ENCODE peak calls at places on chromosomes 2 and 18, in six cellular contexts. One of them, this sample, is unnamed.
A peak's percentile ranks its signal among the peaks of the same experiment; 100 is the strongest.

GRCh38 chr2:162217596-162217995 is 25.6 kb downstream of the FAP start:
- ATAC-seq in upper lobe of left lung: no peak
- ATAC-seq in GM12878: no peak
- ATAC-seq in HepG2: no peak
- ATAC-seq in K562: no peak
- ATAC-seq in A549: no peak
- ATAC-seq in this sample: peak; percentile 31

GRCh38 chr2:48445091-48445725 is 84.7 kb upstream of the STON1 start:
- ATAC-seq in GM12878: no peak
- ATAC-seq in HepG2: no peak
- ATAC-seq in K562: no peak
- ATAC-seq in upper lobe of left lung: no peak
- ATAC-seq in A549: no peak
- ATAC-seq in this sample: no peak

GRCh38 chr2:152513029-152513428 is 178.1 kb downstream of the FMNL2 start:
- ATAC-seq in A549: no peak
- ATAC-seq in K562: no peak
- ATAC-seq in GM12878: peak; percentile 58
- ATAC-seq in HepG2: no peak
- ATAC-seq in upper lobe of left lung: no peak
- ATAC-seq in this sample: no peak

GRCh38 chr2:206968139-206969086 is 29.1 kb downstream of the CPO start:
- ATAC-seq in HepG2: no peak
- ATAC-seq in upper lobe of left lung: peak; percentile 27
- ATAC-seq in A549: no peak
- ATAC-seq in GM12878: peak; percentile 44
- ATAC-seq in K562: no peak
- ATAC-seq in this sample: peak; percentile 25

GRCh38 chr18:3910507-3910906 is 460.5 kb downstream of the TGIF1 start:
- ATAC-seq in HepG2: no peak
- ATAC-seq in upper lobe of left lung: peak; percentile 26
- ATAC-seq in GM12878: no peak
- ATAC-seq in A549: no peak
- ATAC-seq in K562: no peak
- ATAC-seq in this sample: peak; percentile 36

GRCh38 chr2:222322241-222322640 is 23.4 kb upstream of the PAX3 start:
- ATAC-seq in HepG2: no peak
- ATAC-seq in A549: no peak
- ATAC-seq in GM12878: peak; percentile 14
- ATAC-seq in K562: no peak
- ATAC-seq in upper lobe of left lung: no peak
- ATAC-seq in this sample: no peak

GRCh38 chr2:168884990-168885389 is 5.2 kb downstream of the SPC25 start:
- ATAC-seq in K562: peak; percentile 22
- ATAC-seq in A549: no peak
- ATAC-seq in HepG2: no peak
- ATAC-seq in GM12878: no peak
- ATAC-seq in upper lobe of left lung: no peak
- ATAC-seq in this sample: no peak

GRCh38 chr2:182767578-182767977 is 51.5 kb downstream of the DNAJC10 start:
- ATAC-seq in upper lobe of left lung: no peak
- ATAC-seq in K562: peak; percentile 92
- ATAC-seq in A549: peak; percentile 92
- ATAC-seq in HepG2: peak; percentile 94
- ATAC-seq in GM12878: peak; percentile 63
- ATAC-seq in this sample: no peak

GRCh38 chr2:157940024-157940423 is 63.9 kb upstream of the ACVR1 start:
- ATAC-seq in HepG2: no peak
- ATAC-seq in GM12878: no peak
- ATAC-seq in K562: no peak
- ATAC-seq in A549: no peak
- ATAC-seq in upper lobe of left lung: no peak
- ATAC-seq in this sample: no peak

GRCh38 chr18:57775937-57776336 is 27.2 kb downstream of the ATP8B1 start:
- ATAC-seq in A549: no peak
- ATAC-seq in K562: no peak
- ATAC-seq in HepG2: no peak
- ATAC-seq in GM12878: no peak
- ATAC-seq in upper lobe of left lung: no peak
- ATAC-seq in this sample: no peak

GRCh38 chr2:134245340-134245984 is 8.4 kb upstream of the MGAT5 start:
- ATAC-seq in K562: peak; percentile 89
- ATAC-seq in GM12878: peak; percentile 65
- ATAC-seq in HepG2: peak; percentile 63
- ATAC-seq in A549: peak; percentile 86
- ATAC-seq in upper lobe of left lung: peak; percentile 88
- ATAC-seq in this sample: peak; percentile 68

GRCh38 chr2:241561811-241562210 is 3.3 kb downstream of the BOK start:
- ATAC-seq in GM12878: no peak
- ATAC-seq in upper lobe of left lung: peak; percentile 78
- ATAC-seq in HepG2: no peak
- ATAC-seq in K562: no peak
- ATAC-seq in A549: no peak
- ATAC-seq in this sample: peak; percentile 76

GRCh38 chr18:72089432-72089831 is 454.7 kb downstream of the CBLN2 start:
- ATAC-seq in GM12878: no peak
- ATAC-seq in K562: no peak
- ATAC-seq in A549: no peak
- ATAC-seq in upper lobe of left lung: no peak
- ATAC-seq in HepG2: no peak
- ATAC-seq in this sample: no peak

GRCh38 chr2:228869601-228870264 is 401.4 kb downstream of the PID1 start:
- ATAC-seq in HepG2: no peak
- ATAC-seq in upper lobe of left lung: no peak
- ATAC-seq in K562: no peak
- ATAC-seq in A549: no peak
- ATAC-seq in GM12878: no peak
- ATAC-seq in this sample: no peak

GRCh38 chr2:31327505-31327904 is 87.0 kb downstream of the XDH start:
- ATAC-seq in K562: no peak
- ATAC-seq in upper lobe of left lung: no peak
- ATAC-seq in GM12878: no peak
- ATAC-seq in A549: no peak
- ATAC-seq in HepG2: no peak
- ATAC-seq in this sample: no peak

GRCh38 chr18:58900015-58900649 is 35.5 kb downstream of the ZNF532 start:
- ATAC-seq in HepG2: no peak
- ATAC-seq in A549: no peak
- ATAC-seq in upper lobe of left lung: no peak
- ATAC-seq in GM12878: no peak
- ATAC-seq in K562: no peak
- ATAC-seq in this sample: no peak

GRCh38 chr2:37569131-37569530 is 102.3 kb downstream of the CDC42EP3 start:
- ATAC-seq in K562: no peak
- ATAC-seq in HepG2: no peak
- ATAC-seq in upper lobe of left lung: no peak
- ATAC-seq in A549: no peak
- ATAC-seq in GM12878: no peak
- ATAC-seq in this sample: no peak

GRCh38 chr2:109049022-109049421 is 60.0 kb upstream of the EDAR start:
- ATAC-seq in GM12878: no peak
- ATAC-seq in upper lobe of left lung: no peak
- ATAC-seq in K562: no peak
- ATAC-seq in HepG2: no peak
- ATAC-seq in A549: no peak
- ATAC-seq in this sample: no peak

GRCh38 chr2:53654364-53654763 is 113.2 kb upstream of the CHAC2 start:
- ATAC-seq in HepG2: no peak
- ATAC-seq in GM12878: no peak
- ATAC-seq in upper lobe of left lung: no peak
- ATAC-seq in K562: no peak
- ATAC-seq in A549: no peak
- ATAC-seq in this sample: peak; percentile 39

GRCh38 chr18:22943847-22944246 is 10.7 kb downstream of the RBBP8 start:
- ATAC-seq in A549: no peak
- ATAC-seq in GM12878: no peak
- ATAC-seq in upper lobe of left lung: no peak
- ATAC-seq in K562: no peak
- ATAC-seq in HepG2: no peak
- ATAC-seq in this sample: no peak

GRCh38 chr2:83067947-83068346 is 1391.1 kb downstream of the SUCLG1 start:
- ATAC-seq in upper lobe of left lung: no peak
- ATAC-seq in GM12878: no peak
- ATAC-seq in K562: no peak
- ATAC-seq in A549: no peak
- ATAC-seq in HepG2: peak; percentile 95
- ATAC-seq in this sample: no peak

GRCh38 chr2:148814853-148815419 is 60.1 kb upstream of the KIF5C start:
- ATAC-seq in K562: no peak
- ATAC-seq in A549: no peak
- ATAC-seq in upper lobe of left lung: no peak
- ATAC-seq in GM12878: peak; percentile 4
- ATAC-seq in HepG2: no peak
- ATAC-seq in this sample: no peak

GRCh38 chr2:72695676-72696075 is 130.2 kb downstream of the EXOC6B start:
- ATAC-seq in K562: peak; percentile 74
- ATAC-seq in GM12878: no peak
- ATAC-seq in A549: no peak
- ATAC-seq in upper lobe of left lung: no peak
- ATAC-seq in HepG2: no peak
- ATAC-seq in this sample: no peak

GRCh38 chr2:200777275-200777674 is 34.4 kb upstream of the BZW1 start:
- ATAC-seq in K562: no peak
- ATAC-seq in HepG2: peak; percentile 87
- ATAC-seq in GM12878: no peak
- ATAC-seq in upper lobe of left lung: no peak
- ATAC-seq in A549: peak; percentile 87
- ATAC-seq in this sample: no peak

GRCh38 chr2:113103958-113104627 is 23.3 kb upstream of the IL1RN start:
- ATAC-seq in upper lobe of left lung: no peak
- ATAC-seq in A549: no peak
- ATAC-seq in K562: no peak
- ATAC-seq in HepG2: no peak
- ATAC-seq in GM12878: no peak
- ATAC-seq in this sample: no peak

GRCh38 chr2:72129676-72130340 is 17.9 kb downstream of the CYP26B1 start:
- ATAC-seq in HepG2: no peak
- ATAC-seq in GM12878: no peak
- ATAC-seq in upper lobe of left lung: no peak
- ATAC-seq in K562: no peak
- ATAC-seq in A549: no peak
- ATAC-seq in this sample: no peak

GRCh38 chr2:150357770-150358467 is 129.5 kb downstream of the RND3 start:
- ATAC-seq in A549: no peak
- ATAC-seq in HepG2: peak; percentile 62
- ATAC-seq in GM12878: peak; percentile 94
- ATAC-seq in upper lobe of left lung: peak; percentile 17
- ATAC-seq in K562: no peak
- ATAC-seq in this sample: peak; percentile 31

GRCh38 chr2:24049485-24050021 is at the start of gene FKBP1B:
- ATAC-seq in GM12878: peak; percentile 26
- ATAC-seq in upper lobe of left lung: peak; percentile 75
- ATAC-seq in A549: peak; percentile 36
- ATAC-seq in K562: peak; percentile 63
- ATAC-seq in HepG2: peak; percentile 41
- ATAC-seq in this sample: peak; percentile 32
- TF ChIP-seq POLR2A in GM12878: peak; percentile 49
- TF ChIP-seq POLR2A in upper lobe of left lung: peak; percentile 67
- TF ChIP-seq POLR2A in A549: peak; percentile 50
- TF ChIP-seq POLR2A in K562: peak; percentile 41
- TF ChIP-seq POLR2A in HepG2: peak; percentile 89
- TF ChIP-seq POLR2A in this sample: no peak

GRCh38 chr2:158967114-158967730 is 1.2 kb upstream of the TANC1 start:
- ATAC-seq in GM12878: no peak
- ATAC-seq in A549: peak; percentile 4
- ATAC-seq in upper lobe of left lung: no peak
- ATAC-seq in K562: no peak
- ATAC-seq in HepG2: no peak
- ATAC-seq in this sample: no peak

GRCh38 chr2:158967731-158968395 is 577 bp upstream of the TANC1 start:
- ATAC-seq in K562: peak; percentile 29
- ATAC-seq in HepG2: peak; percentile 69
- ATAC-seq in A549: peak; percentile 69
- ATAC-seq in GM12878: peak; percentile 48
- ATAC-seq in upper lobe of left lung: peak; percentile 63
- ATAC-seq in this sample: peak; percentile 47

GRCh38 chr2:158969162-158969716 is 799 bp downstream of the TANC1 start:
- ATAC-seq in A549: peak; percentile 16
- ATAC-seq in K562: no peak
- ATAC-seq in HepG2: peak; percentile 18
- ATAC-seq in upper lobe of left lung: peak; percentile 9
- ATAC-seq in GM12878: peak; percentile 21
- ATAC-seq in this sample: peak; percentile 14

GRCh38 chr2:158969717-158970521 is 1.5 kb downstream of the TANC1 start:
- ATAC-seq in upper lobe of left lung: peak; percentile 17
- ATAC-seq in A549: peak; percentile 37
- ATAC-seq in K562: no peak
- ATAC-seq in GM12878: no peak
- ATAC-seq in HepG2: peak; percentile 46
- ATAC-seq in this sample: peak; percentile 16

DNA sequence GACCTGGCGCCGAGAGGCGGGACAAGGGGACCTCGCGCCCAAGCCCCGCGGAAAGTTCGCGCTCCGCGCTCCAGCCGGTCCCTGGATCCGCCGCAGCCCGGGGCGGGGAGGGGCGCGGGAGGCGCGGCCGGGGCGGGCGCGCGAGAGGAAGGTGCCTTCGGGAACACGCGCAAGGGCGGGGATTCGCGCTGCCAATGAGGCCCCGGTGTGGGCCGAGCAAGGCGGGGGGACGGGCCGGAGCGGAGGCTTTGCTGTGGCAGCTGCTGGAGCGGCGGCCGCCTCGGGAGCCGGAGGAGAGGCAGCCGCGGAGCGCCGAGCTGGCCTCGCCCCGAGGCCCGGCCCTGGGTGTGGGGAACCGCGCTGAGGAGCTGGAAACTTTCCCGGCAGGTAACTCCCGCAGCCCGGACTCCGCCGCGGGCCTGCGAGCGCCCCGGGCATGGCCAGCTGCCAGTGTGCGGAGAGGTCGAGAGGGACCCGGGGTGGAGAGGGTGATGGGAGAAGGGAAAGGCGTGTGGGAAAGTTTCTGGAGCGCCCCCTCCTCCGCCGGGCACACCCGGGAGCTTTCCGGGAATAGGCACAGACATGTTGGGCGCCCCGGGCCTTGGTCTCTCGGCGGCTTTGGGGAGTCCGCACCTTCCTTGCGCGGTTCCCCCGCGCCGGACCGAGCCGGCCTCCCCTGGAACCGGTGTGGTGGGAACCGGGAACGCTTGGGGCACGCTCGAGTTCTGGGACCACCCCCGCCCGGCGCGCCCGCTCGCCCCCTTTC is at the start of gene TANC1:
- ATAC-seq in A549: peak; percentile 87
- ATAC-seq in K562: peak; percentile 95
- ATAC-seq in upper lobe of left lung: peak; percentile 96
- ATAC-seq in HepG2: peak; percentile 93
- ATAC-seq in GM12878: peak; percentile 97
- ATAC-seq in this sample: peak; percentile 95
- TF ChIP-seq EP300 in A549: no peak
- TF ChIP-seq EP300 in K562: no peak
- TF ChIP-seq EP300 in upper lobe of left lung: no peak
- TF ChIP-seq EP300 in HepG2: no peak
- TF ChIP-seq EP300 in GM12878: no peak
- TF ChIP-seq EP300 in this sample: no peak

GRCh38 chr2:217703102-217703501 is 299.7 kb downstream of the TNS1 start:
- ATAC-seq in A549: no peak
- ATAC-seq in GM12878: no peak
- ATAC-seq in K562: no peak
- ATAC-seq in HepG2: no peak
- ATAC-seq in upper lobe of left lung: no peak
- ATAC-seq in this sample: no peak
- TF ChIP-seq POLR2A in A549: no peak
- TF ChIP-seq POLR2A in GM12878: no peak
- TF ChIP-seq POLR2A in K562: no peak
- TF ChIP-seq POLR2A in HepG2: no peak
- TF ChIP-seq POLR2A in upper lobe of left lung: no peak
- TF ChIP-seq POLR2A in this sample: no peak

GRCh38 chr18:50780144-50780543 is 39.7 kb downstream of the MRO start:
- ATAC-seq in HepG2: no peak
- ATAC-seq in A549: no peak
- ATAC-seq in K562: no peak
- ATAC-seq in GM12878: no peak
- ATAC-seq in upper lobe of left lung: no peak
- ATAC-seq in this sample: no peak
- TF ChIP-seq EP300 in HepG2: no peak
- TF ChIP-seq EP300 in A549: no peak
- TF ChIP-seq EP300 in K562: no peak
- TF ChIP-seq EP300 in GM12878: no peak
- TF ChIP-seq EP300 in upper lobe of left lung: no peak
- TF ChIP-seq EP300 in this sample: no peak

This sample was measured in gastroesophageal sphincter.